ENCODE peak calls at places on chromosome 17, in five cellular contexts. Y, Z, M, R and S are unnamed samples.

GRCh38 chr17:64218066-64218465 is 45.0 kb downstream of the TEX2 start:
- DNase-seq in Y (no peak), Z (no peak), M (no peak), R (no peak), S (no peak)

GRCh38 chr17:64155751-64156544 is 26.0 kb upstream of the ERN1 start:
- DNase-seq in Y (no peak), Z (peak), M (no peak), R (no peak), S (no peak)

GRCh38 chr17:39814497-39814896 is 49.6 kb downstream of the IKZF3 start:
- DNase-seq in Y (no peak), Z (no peak), M (no peak), R (no peak), S (no peak)

GRCh38 chr17:54785643-54786258 is 114.9 kb upstream of the TOM1L1 start:
- DNase-seq in Y (no peak), Z (no peak), M (peak), R (no peak), S (no peak)

GRCh38 chr17:77438241-77439204 is 297.8 kb downstream of the SEC14L1 start:
- DNase-seq in Y (no peak), Z (no peak), M (no peak), R (no peak), S (no peak)

GRCh38 chr17:19940722-19941464 is 36.7 kb downstream of the AKAP10 start:
- DNase-seq in Y (no peak), Z (peak), M (no peak), R (no peak), S (no peak)

GRCh38 chr17:73304971-73305786 is 6.6 kb downstream of the CDC42EP4 start:
- DNase-seq in Y (peak), Z (no peak), M (no peak), R (no peak), S (no peak)

GRCh38 chr17:78366109-78366848 is 6.4 kb upstream of the SOCS3 start:
- DNase-seq in Y (no peak), Z (no peak), M (no peak), R (no peak), S (no peak)

GRCh38 chr17:77140878-77141767 is at the start of gene SEC14L1:
- DNase-seq in Y (no peak), Z (peak), M (peak), R (peak), S (no peak)

GRCh38 chr17:879546-879945 is 97.4 kb downstream of the MRM3 start:
- DNase-seq in Y (peak), Z (peak), M (no peak), R (peak), S (peak)

GRCh38 chr17:72726936-72727335 is 365.6 kb downstream of the SLC39A11 start:
- DNase-seq in Y (no peak), Z (no peak), M (no peak), R (no peak), S (no peak)

GRCh38 chr17:20253323-20253722 is 214.0 kb downstream of the LGALS9B start:
- DNase-seq in Y (no peak), Z (no peak), M (no peak), R (no peak), S (no peak)

GRCh38 chr17:62653831-62654829 is 26.7 kb downstream of the MRC2 start:
- DNase-seq in Y (no peak), Z (no peak), M (peak), R (no peak), S (no peak)

GRCh38 chr17:7549401-7550055 is 670 bp downstream of the TNFSF12 start:
- DNase-seq in Y (no peak), Z (no peak), M (no peak), R (no peak), S (no peak)

GRCh38 chr17:56185905-56186783 is 32.9 kb downstream of the ANKFN1 start:
- DNase-seq in Y (no peak), Z (no peak), M (no peak), R (no peak), S (no peak)

GRCh38 chr17:59402760-59403159 is 71.3 kb downstream of the YPEL2 start:
- DNase-seq in Y (no peak), Z (no peak), M (no peak), R (no peak), S (no peak)

GRCh38 chr17:41339571-41340169 is 11.0 kb downstream of the KRT33A start:
- DNase-seq in Y (no peak), Z (no peak), M (no peak), R (no peak), S (no peak)

GRCh38 chr17:75783069-75783783 is 1.4 kb upstream of the UNK start:
- DNase-seq in Y (peak), Z (peak), M (peak), R (no peak), S (no peak)

GRCh38 chr17:14741516-14741915 is 440.6 kb downstream of the HS3ST3B1 start:
- DNase-seq in Y (no peak), Z (no peak), M (no peak), R (no peak), S (no peak)

GRCh38 chr17:15944720-15945492 is at the start of gene ADORA2B:
- DNase-seq in Y (no peak), Z (peak), M (peak), R (no peak), S (no peak)

GRCh38 chr17:42404326-42405055 is 16.2 kb upstream of the STAT3 start:
- DNase-seq in Y (no peak), Z (no peak), M (no peak), R (no peak), S (no peak)
- TF ChIP-seq SIN3A in Y (no peak), Z (no peak), M (no peak), R (no peak), S (no peak)

DNA sequence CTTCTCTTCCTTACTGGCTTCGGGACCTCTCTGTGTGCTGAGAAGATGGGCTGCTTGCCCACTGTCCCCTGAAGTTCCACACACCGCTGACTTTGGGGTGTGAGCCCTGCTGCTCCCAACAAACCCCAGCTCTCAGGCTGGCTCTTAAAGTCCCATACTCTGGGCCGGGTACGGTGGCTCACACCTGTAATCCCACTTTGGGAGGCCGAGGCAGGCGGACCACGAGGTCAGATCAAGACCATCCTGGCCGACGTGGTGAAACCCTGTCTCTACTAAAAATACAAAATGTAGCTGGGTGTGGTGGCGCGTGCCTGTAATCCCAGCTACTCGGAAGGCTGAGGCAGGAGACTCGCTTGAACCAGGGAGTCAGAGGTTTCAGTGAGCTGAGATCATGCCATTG is 17.2 kb downstream of the CD7 start:
- DNase-seq in Y (no peak), Z (no peak), M (no peak), R (no peak), S (no peak)
- H3K27ac ChIP-seq in Y (no peak), Z (no peak), M (no peak), R (no peak), S (no peak)

GRCh38 chr17:5486206-5487124 is at the start of gene MIS12:
- DNase-seq in Y (peak), Z (peak), M (peak), R (peak), S (peak)

GRCh38 chr17:5481451-5481850 is 4.5 kb downstream of the DERL2 start:
- DNase-seq in Y (no peak), Z (no peak), M (no peak), R (no peak), S (no peak)

GRCh38 chr17:5488752-5489151 is 2.4 kb downstream of the MIS12 start:
- DNase-seq in Y (no peak), Z (no peak), M (no peak), R (no peak), S (no peak)

DNA sequence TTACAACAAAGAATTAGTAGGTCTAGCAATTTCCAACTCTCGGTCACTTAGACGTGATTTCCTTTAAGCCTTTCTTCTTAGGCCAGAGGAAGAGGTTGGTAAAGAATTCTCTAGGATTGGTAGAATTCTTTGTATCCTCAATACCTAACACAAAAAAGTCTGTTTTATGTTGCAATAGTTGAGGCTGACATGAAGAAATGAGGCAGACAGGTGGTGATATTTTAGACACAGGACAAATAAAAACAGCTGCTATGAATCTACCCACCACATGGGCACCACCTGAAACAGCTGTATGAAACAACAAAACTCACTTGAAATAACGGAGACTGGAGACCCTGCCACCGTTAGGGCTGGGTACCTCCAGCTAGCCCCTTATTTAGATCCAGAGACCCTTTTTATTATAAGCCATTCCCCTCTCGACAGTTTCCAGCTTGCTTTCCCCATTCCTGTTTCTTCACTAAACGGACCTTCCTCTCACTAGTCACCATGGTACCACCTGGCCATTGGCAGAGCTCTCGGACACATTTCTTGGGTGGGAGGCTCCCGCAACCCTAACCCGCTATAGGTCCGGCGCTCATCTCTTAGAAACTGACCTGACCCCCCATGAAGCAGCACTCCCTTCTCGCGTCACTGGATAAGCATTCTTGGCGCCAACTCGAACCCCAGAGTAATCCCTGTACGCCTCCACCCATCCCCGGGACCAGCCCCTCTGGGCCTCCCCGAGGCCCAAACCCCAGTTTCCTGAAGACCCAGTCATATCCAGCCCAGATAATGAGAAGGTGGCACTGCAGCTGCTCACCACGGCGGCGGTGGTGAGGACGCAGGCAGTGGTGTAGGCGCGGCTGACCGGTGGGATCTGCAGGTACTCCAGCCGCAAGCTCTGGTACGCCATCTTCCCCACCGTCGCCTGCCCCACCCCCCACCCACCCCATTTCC is at the start of gene DERL2:
- DNase-seq in Y (no peak), Z (peak), M (no peak), R (no peak), S (no peak)
- TF ChIP-seq SIN3A in Y (no peak), Z (peak), M (no peak), R (peak), S (peak)

GRCh38 chr17:45156242-45156641 is 5.4 kb upstream of the HEXIM2 start:
- DNase-seq in Y (no peak), Z (no peak), M (no peak), R (no peak), S (no peak)
- H3K27ac ChIP-seq in Y (no peak), Z (no peak), M (no peak), R (no peak), S (no peak)

GRCh38 chr17:37475713-37476420 is 13.8 kb upstream of the DUSP14 start:
- DNase-seq in Y (no peak), Z (no peak), M (no peak), R (no peak), S (no peak)

GRCh38 chr17:37478187-37478586 is 11.5 kb upstream of the DUSP14 start:
- DNase-seq in Y (no peak), Z (no peak), M (no peak), R (no peak), S (no peak)

GRCh38 chr17:37480427-37480826 is 9.3 kb upstream of the DUSP14 start:
- DNase-seq in Y (no peak), Z (no peak), M (no peak), R (no peak), S (no peak)

GRCh38 chr17:37479025-37479424 is 10.7 kb upstream of the DUSP14 start:
- DNase-seq in Y (no peak), Z (no peak), M (no peak), R (no peak), S (no peak)

GRCh38 chr17:37476431-37477130 is 13.1 kb upstream of the DUSP14 start:
- DNase-seq in Y (no peak), Z (peak), M (no peak), R (no peak), S (no peak)
- TF ChIP-seq SIN3A in Y (no peak), Z (no peak), M (no peak), R (no peak), S (no peak)

GRCh38 chr17:74380086-74380958 is 13.0 kb downstream of the GPR142 start:
- DNase-seq in Y (peak), Z (no peak), M (no peak), R (no peak), S (no peak)
- H3K27ac ChIP-seq in Y (peak), Z (no peak), M (no peak), R (no peak), S (no peak)

GRCh38 chr17:30570191-30570590 is 93.0 kb downstream of the GOSR1 start:
- DNase-seq in Y (no peak), Z (no peak), M (no peak), R (no peak), S (no peak)
- TF ChIP-seq SIN3A in Y (no peak), Z (no peak), M (no peak), R (no peak), S (no peak)

GRCh38 chr17:48610282-48611211 is at the start of gene HOXB7:
- DNase-seq in Y (no peak), Z (no peak), M (peak), R (no peak), S (no peak)
- H3K27ac ChIP-seq in Y (peak), Z (no peak), M (no peak), R (no peak), S (peak)

DNA sequence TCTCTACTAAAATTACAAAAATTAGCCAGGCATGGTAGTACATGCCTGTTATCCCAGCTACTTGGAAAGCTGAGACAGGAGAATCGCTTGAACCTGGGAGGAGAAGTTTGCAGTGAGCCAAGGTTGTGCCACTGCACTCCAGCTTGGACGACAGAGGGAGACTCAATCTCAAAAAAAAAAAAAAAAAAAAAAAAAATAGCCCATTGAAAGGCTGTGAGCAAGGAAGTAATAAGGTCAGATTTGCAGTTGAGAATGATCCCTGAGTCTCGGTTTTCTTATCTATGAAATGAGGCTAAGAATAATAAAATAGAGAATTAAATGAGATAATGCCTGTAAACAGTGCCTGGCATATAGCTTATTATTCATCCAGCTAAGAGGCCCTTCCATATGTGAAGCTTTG is 1.3 kb upstream of the PDK2 start:
- DNase-seq in Y (no peak), Z (no peak), M (no peak), R (no peak), S (no peak)
- TF ChIP-seq SIN3A in Y (no peak), Z (no peak), M (no peak), R (no peak), S (peak)